ENCODE peak calls at places on chromosomes 2 and 18, in nine cellular contexts. A is uterus; M is right cardiac atrium; K is tibial artery; P is thoracic aorta; J is endothelial cell of umbilical vein; L is mucosa of descending colon; W is adrenal gland; G is CD8-positive, alpha-beta T cell. S is an unnamed sample. For H3K9me3, the result is how much of the 10 kb centered on the place peaks cover.

GRCh38 chr2:29000481-29000880 is 19.4 kb downstream of the TOGARAM2 start:
- DNase-seq in A (no peak), M (no peak), K (peak), P (no peak), J (no peak), L (no peak), W (peak), G (peak), S (peak)

GRCh38 chr2:31413025-31413424 is 1.5 kb downstream of the XDH start:
- DNase-seq in A (no peak), M (no peak), K (no peak), P (no peak), J (no peak), L (no peak), W (no peak), G (no peak), S (no peak)

GRCh38 chr2:555164-555922 is 121.9 kb downstream of the TMEM18 start:
- DNase-seq in A (no peak), M (no peak), K (no peak), P (no peak), J (no peak), L (no peak), W (no peak), G (no peak), S (no peak)

GRCh38 chr2:32611366-32611765 is 16.5 kb upstream of the TTC27 start:
- DNase-seq in A (no peak), M (no peak), K (no peak), P (no peak), J (no peak), L (no peak), W (no peak), G (no peak), S (no peak)

GRCh38 chr2:205409403-205409802 is 272.9 kb upstream of the NRP2 start:
- DNase-seq in A (no peak), M (no peak), K (no peak), P (no peak), J (peak), L (no peak), W (no peak), G (no peak), S (no peak)

GRCh38 chr2:102313025-102313424 is 1.7 kb downstream of the IL1RL1 start:
- DNase-seq in A (no peak), M (no peak), K (no peak), P (no peak), J (peak), L (no peak), W (no peak), G (no peak), S (no peak)

GRCh38 chr2:234098675-234099195 is 48.2 kb downstream of the SPP2 start:
- DNase-seq in A (no peak), M (no peak), K (no peak), P (no peak), J (no peak), L (no peak), W (no peak), G (no peak), S (no peak)

GRCh38 chr2:222864296-222864695 is 3.5 kb downstream of the ACSL3 start:
- DNase-seq in A (peak), M (no peak), K (no peak), P (no peak), J (no peak), L (no peak), W (peak), G (no peak), S (no peak)

GRCh38 chr2:186575302-186575701 is 14.6 kb upstream of the ITGAV start:
- DNase-seq in A (peak), M (no peak), K (peak), P (peak), J (peak), L (no peak), W (peak), G (no peak), S (no peak)

GRCh38 chr2:99169534-99169933 is 11.3 kb downstream of the MITD1 start:
- DNase-seq in A (no peak), M (no peak), K (no peak), P (no peak), J (no peak), L (no peak), W (no peak), G (no peak), S (no peak)

GRCh38 chr2:151916632-151917031 is 88.4 kb upstream of the ARL5A start:
- DNase-seq in A (no peak), M (no peak), K (no peak), P (no peak), J (no peak), L (no peak), W (no peak), G (no peak), S (no peak)

GRCh38 chr18:76398899-76399612 is 96.0 kb downstream of the ZNF516 start:
- DNase-seq in A (peak), M (peak), K (peak), P (peak), J (peak), L (peak), W (peak), G (peak), S (peak)

GRCh38 chr2:237686659-237687136 is 59.3 kb downstream of the LRRFIP1 start:
- DNase-seq in A (peak), M (no peak), K (no peak), P (no peak), J (peak), L (no peak), W (no peak), G (no peak), S (no peak)

GRCh38 chr2:8631465-8632005 is 50.3 kb upstream of the ID2 start:
- DNase-seq in A (no peak), M (no peak), K (no peak), P (no peak), J (no peak), L (no peak), W (no peak), G (no peak), S (no peak)

GRCh38 chr2:175154670-175155082 is 13.3 kb downstream of the ATF2 start:
- DNase-seq in A (no peak), M (no peak), K (no peak), P (no peak), J (no peak), L (no peak), W (no peak), G (no peak), S (no peak)

GRCh38 chr18:11873670-11874340 is 22.6 kb downstream of the CHMP1B start:
- DNase-seq in A (no peak), M (no peak), K (no peak), P (no peak), J (no peak), L (no peak), W (no peak), G (no peak), S (no peak)

GRCh38 chr18:78949216-78949615 is 30.4 kb upstream of the SALL3 start:
- DNase-seq in A (no peak), M (no peak), K (no peak), P (no peak), J (no peak), L (no peak), W (no peak), G (no peak), S (no peak)

GRCh38 chr18:78947291-78947690 is 32.3 kb upstream of the SALL3 start:
- DNase-seq in A (no peak), M (no peak), K (no peak), P (no peak), J (no peak), L (no peak), W (no peak), G (no peak), S (no peak)

GRCh38 chr18:78948707-78949106 is 30.9 kb upstream of the SALL3 start:
- DNase-seq in A (no peak), M (no peak), K (no peak), P (no peak), J (no peak), L (no peak), W (no peak), G (no peak), S (no peak)

GRCh38 chr18:78948221-78948620 is 31.4 kb upstream of the SALL3 start:
- DNase-seq in A (no peak), M (no peak), K (no peak), P (no peak), J (no peak), L (no peak), W (no peak), G (no peak), S (no peak)

GRCh38 chr18:78950386-78950785 is 29.2 kb upstream of the SALL3 start:
- DNase-seq in A (no peak), M (no peak), K (no peak), P (no peak), J (no peak), L (no peak), W (no peak), G (no peak), S (no peak)
- H3K9me3 ChIP-seq in A (under half), M (under half), K (under half), P (under half), J (under half), L (under half), W (under half), G (under half), S (under half)

DNA sequence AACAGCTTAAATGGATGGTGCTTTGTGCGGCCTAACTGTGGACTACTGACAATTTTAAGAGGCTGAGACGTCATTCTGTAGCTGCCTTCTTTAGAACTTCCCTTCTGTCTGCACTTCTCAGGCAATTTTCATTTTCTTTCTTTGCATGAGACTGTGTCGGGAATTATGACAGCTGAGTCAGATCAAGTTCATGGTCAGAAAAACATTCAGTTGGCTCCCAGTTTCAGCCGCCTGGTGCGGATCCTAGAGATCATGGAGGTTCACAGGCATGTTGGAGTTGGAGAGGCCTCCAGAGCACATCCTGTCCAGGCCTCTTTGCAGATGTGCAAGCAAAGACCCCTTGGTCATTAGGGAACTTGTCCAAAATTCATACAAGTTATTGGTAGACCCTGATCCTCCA is 135.0 kb downstream of the TANC1 start:
- DNase-seq in A (no peak), M (peak), K (no peak), P (no peak), J (no peak), L (no peak), W (peak), G (no peak), S (no peak)
- H3K9me3 ChIP-seq in A (under half), M (under half), K (under half), P (under half), J (under half), L (under half), W (under half), G (under half), S (under half)

DNA sequence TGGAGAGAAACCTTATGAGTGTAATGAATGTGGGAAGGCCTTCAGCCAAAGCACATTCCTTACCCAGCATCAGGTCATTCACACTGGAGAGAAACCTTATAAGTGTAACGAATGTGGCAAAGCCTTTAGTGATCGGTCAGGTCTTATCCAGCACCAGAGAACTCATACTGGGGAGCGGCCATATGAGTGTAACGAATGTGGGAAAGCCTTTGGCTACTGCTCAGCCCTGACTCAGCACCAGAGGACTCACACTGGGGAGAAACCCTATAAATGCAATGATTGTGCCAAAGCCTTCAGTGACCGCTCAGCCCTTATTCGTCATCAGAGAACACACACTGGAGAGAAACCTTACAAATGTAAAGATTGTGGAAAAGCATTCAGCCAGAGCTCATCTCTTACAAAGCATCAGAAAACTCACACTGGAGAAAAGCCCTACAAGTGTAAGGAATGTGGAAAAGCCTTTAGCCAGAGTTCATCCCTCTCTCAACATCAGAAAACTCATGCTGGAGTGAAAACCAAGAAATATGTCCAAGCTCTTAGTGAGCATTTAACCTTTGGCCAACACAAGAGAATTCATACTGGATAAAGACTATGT is 7.8 kb downstream of the ZNF892 start:
- DNase-seq in A (no peak), M (no peak), K (no peak), P (no peak), J (no peak), L (no peak), W (no peak), G (no peak), S (no peak)
- H3K9me3 ChIP-seq in A (under half), M (under half), K (half or more), P (half or more), J (under half), L (half or more), W (under half), G (half or more), S (half or more)

GRCh38 chr18:73220639-73221038 is 352.9 kb upstream of the NETO1 start:
- DNase-seq in A (no peak), M (no peak), K (no peak), P (no peak), J (no peak), L (no peak), W (no peak), G (no peak), S (no peak)

GRCh38 chr18:73214970-73215369 is 347.2 kb upstream of the NETO1 start:
- DNase-seq in A (no peak), M (no peak), K (no peak), P (no peak), J (no peak), L (no peak), W (no peak), G (no peak), S (no peak)

GRCh38 chr18:73218293-73218692 is 350.5 kb upstream of the NETO1 start:
- DNase-seq in A (no peak), M (no peak), K (no peak), P (no peak), J (no peak), L (no peak), W (no peak), G (no peak), S (no peak)
- H3K9me3 ChIP-seq in A (under half), M (under half), K (under half), P (under half), J (under half), L (under half), W (under half), G (under half), S (under half)

DNA sequence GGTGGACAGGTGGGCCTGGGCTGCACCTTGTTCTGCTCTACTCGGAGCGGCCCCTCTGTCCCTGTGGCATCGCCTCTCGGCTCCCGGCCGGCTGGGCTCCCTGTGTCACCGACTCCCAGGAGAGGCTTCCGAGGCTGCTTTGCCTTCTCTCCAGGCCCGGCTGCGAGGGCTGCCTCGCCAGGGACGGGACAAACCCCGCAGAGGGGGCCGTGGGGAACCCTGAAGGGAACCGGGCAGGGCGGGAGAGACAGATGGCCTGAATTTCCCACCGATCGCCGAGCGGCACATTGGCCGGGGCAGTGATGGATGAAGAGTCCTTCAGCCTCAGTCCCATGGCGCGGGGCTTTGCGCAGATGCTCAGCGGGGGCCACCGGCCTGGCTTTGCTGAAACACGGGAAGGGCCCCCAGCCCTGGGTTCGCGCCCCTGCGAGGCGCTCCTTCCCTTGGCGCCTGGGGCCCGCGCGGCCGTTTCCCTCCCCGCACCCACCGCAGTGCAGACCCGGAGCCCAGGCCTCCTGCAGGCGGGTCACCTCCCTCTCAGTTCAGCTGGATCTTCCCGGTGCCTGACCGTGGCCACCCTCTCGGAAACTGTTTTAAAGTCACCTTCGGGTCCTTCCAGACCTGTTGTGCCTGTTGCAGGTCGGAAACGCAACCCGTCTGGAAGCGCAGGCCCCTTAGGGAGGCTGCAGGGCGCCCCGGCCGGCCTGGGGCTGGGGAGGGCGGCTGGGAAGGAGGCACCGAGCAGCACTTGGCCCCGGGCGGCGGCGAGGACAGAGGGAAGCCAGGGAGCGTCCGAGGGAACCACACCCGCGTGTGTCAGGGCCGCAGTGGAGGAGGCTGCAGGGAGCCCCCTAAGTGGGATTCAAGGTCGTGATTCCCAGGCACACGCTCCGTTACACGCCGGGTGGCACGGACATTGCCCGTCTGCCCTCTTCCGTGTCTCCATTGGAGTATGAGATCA is 341.9 kb upstream of the SALL3 start:
- DNase-seq in A (no peak), M (no peak), K (no peak), P (no peak), J (no peak), L (no peak), W (no peak), G (no peak), S (no peak)
- H3K9me3 ChIP-seq in A (under half), M (under half), K (under half), P (under half), J (under half), L (under half), W (under half), G (under half), S (under half)

GRCh38 chr18:80022613-80023012 is 11.6 kb upstream of the RBFA start:
- DNase-seq in A (no peak), M (no peak), K (no peak), P (no peak), J (peak), L (no peak), W (no peak), G (no peak), S (no peak)

GRCh38 chr18:80026363-80026762 is 7.9 kb upstream of the RBFA start:
- DNase-seq in A (no peak), M (no peak), K (no peak), P (no peak), J (no peak), L (no peak), W (no peak), G (no peak), S (no peak)

GRCh38 chr18:80023173-80023572 is 11.1 kb upstream of the RBFA start:
- DNase-seq in A (no peak), M (no peak), K (no peak), P (no peak), J (no peak), L (no peak), W (no peak), G (no peak), S (no peak)
- H3K9me3 ChIP-seq in A (under half), M (under half), K (half or more), P (half or more), J (under half), L (half or more), W (under half), G (half or more), S (under half)

DNA sequence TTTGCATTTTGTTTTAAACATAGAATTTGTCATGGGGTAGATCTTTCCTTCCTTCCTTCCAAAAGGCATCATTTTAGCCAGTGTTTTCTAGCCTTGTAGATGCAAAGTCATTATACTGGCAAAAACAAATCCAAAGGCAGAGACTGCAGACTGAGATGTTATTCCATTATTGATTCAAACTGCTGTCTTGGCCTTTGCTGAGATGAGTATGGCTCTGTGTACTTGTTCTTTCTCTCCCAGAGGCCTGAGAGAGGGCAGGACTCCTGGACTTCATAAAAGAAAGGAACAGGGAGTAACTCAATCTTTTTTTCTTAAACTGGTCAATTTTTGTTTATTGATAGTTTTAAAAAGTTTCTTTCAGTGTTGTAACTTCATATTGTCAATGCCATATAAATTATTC is 215.1 kb downstream of the RND3 start:
- DNase-seq in A (no peak), M (no peak), K (no peak), P (no peak), J (no peak), L (no peak), W (no peak), G (no peak), S (no peak)
- H3K9me3 ChIP-seq in A (under half), M (under half), K (under half), P (under half), J (under half), L (under half), W (under half), G (under half), S (under half)

GRCh38 chr2:83273322-83273721 is 1185.8 kb downstream of the SUCLG1 start:
- DNase-seq in A (no peak), M (no peak), K (no peak), P (no peak), J (no peak), L (no peak), W (no peak), G (no peak), S (no peak)
- H3K9me3 ChIP-seq in A (under half), M (under half), K (under half), P (under half), J (under half), L (under half), W (under half), G (under half), S (under half)

S was measured in T-helper 17 cell.